ENCODE peak calls at places on chromosomes 12 and 14, in eight cellular contexts. I is retinal pigment epithelial cell, M is uterus, F is prostate gland, O is AG10803, P is A549, D is fibroblast of lung, Z is tibial nerve. B is an unnamed sample.

GRCh38 chr12:68932701-68933563 is at the start of gene CPM:
- DNase-seq in M (peak), P (peak), D (peak), Z (no peak), O (peak), I (no peak), F (peak), B (peak)

GRCh38 chr12:54587315-54587821 is 1.1 kb downstream of the PPP1R1A start:
- DNase-seq in M (peak), O (no peak), D (no peak), Z (no peak), I (no peak), P (peak), F (no peak), B (no peak)

GRCh38 chr12:904010-904414 is 45.5 kb downstream of the RAD52 start:
- DNase-seq in M (no peak), I (no peak), D (no peak), F (no peak), Z (no peak), P (no peak), O (no peak), B (no peak)

GRCh38 chr12:11687538-11687937 is 38.1 kb downstream of the ETV6 start:
- DNase-seq in M (no peak), Z (no peak), I (no peak), D (no peak), F (no peak), P (no peak), O (no peak), B (peak)

GRCh38 chr12:54019924-54020586 is 8.2 kb upstream of the HOXC6 start:
- DNase-seq in O (peak), F (no peak), M (no peak), D (no peak), I (no peak), P (no peak), Z (no peak), B (peak)

GRCh38 chr14:20811994-20812393 is 9.3 kb upstream of the RNASE1 start:
- DNase-seq in D (no peak), I (no peak), M (no peak), P (no peak), F (no peak), Z (no peak), O (no peak), B (no peak)

GRCh38 chr14:63905370-63905769 is 52.6 kb downstream of the SYNE2 start:
- DNase-seq in D (no peak), P (no peak), O (no peak), I (no peak), F (no peak), M (no peak), Z (no peak), B (no peak)

GRCh38 chr14:90805662-90806548 is 10.3 kb downstream of the TTC7B start:
- DNase-seq in P (no peak), D (peak), I (no peak), Z (no peak), M (peak), F (no peak), O (no peak), B (no peak)

GRCh38 chr12:51593539-51593938 is 2.5 kb downstream of the SCN8A start:
- DNase-seq in F (no peak), P (no peak), O (peak), Z (no peak), I (peak), D (peak), M (no peak), B (peak)

GRCh38 chr12:117900561-117900960 is 68.2 kb downstream of the KSR2 start:
- DNase-seq in O (peak), P (peak), I (no peak), M (no peak), D (peak), Z (no peak), F (no peak), B (no peak)

GRCh38 chr14:91573894-91574837 is 64.1 kb upstream of the PPP4R3A start:
- DNase-seq in I (peak), P (peak), F (peak), D (peak), O (peak), M (peak), Z (peak), B (peak)

GRCh38 chr14:88707088-88707487 is 85.7 kb downstream of the EML5 start:
- DNase-seq in F (no peak), M (no peak), Z (no peak), D (no peak), P (no peak), O (no peak), I (no peak), B (no peak)

GRCh38 chr12:78060186-78060585 is 229.5 kb downstream of the NAV3 start:
- DNase-seq in O (peak), D (peak), M (no peak), I (no peak), P (no peak), Z (no peak), F (no peak), B (peak)

GRCh38 chr12:71469235-71469873 is 29.8 kb downstream of the LGR5 start:
- DNase-seq in M (no peak), Z (no peak), P (peak), F (no peak), I (peak), D (peak), O (peak), B (peak)

GRCh38 chr14:89040438-89041244 is 216.2 kb downstream of the TTC8 start:
- DNase-seq in F (peak), D (peak), O (peak), Z (peak), P (peak), I (peak), M (peak), B (peak)

DNA sequence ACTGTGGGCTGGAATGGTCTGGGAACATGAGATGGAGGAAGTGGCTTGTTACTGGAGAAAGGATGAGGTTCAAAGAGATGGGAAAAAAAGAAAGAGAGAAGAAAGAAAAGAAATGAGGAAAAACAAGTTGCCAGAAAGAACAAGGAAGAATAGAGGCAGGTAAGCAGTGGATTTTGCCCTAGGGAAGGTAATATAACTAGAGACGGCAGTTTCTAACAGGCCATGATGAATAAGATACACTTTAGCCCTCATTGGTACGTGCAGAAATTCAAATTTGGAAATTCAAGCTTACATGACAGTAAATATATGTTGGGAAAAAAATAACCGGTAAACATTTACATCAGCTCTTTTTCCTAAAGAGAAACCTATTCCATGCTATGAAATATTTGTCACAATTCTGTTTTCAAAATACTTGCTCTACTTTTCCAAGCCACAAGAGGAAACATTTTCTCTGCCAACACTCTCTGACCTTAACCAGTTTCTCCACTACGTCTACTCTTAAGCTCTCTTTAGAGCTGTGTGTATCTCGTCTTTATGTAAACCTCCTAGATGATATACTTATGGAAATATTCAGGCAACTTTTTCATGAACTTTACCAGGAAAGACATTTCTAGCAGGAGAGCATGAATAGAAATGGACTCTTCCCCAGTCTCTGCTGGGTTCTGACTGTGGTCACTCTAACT is 268.9 kb upstream of the BTG1 start:
- DNase-seq in M (no peak), F (no peak), I (no peak), O (no peak), Z (no peak), P (no peak), D (no peak), B (no peak)
- TF ChIP-seq CTCF in M (no peak), F (no peak), I (no peak), O (no peak), Z (no peak), P (no peak), D (no peak), B (no peak)

GRCh38 chr14:97366400-97366799 is 569.2 kb downstream of the VRK1 start:
- DNase-seq in M (no peak), F (no peak), I (no peak), Z (no peak), P (no peak), O (no peak), D (no peak), B (no peak)

GRCh38 chr14:97369901-97370300 is 572.7 kb downstream of the VRK1 start:
- DNase-seq in Z (no peak), F (no peak), P (no peak), O (no peak), D (no peak), M (no peak), I (no peak), B (no peak)

GRCh38 chr14:97367278-97367677 is 570.1 kb downstream of the VRK1 start:
- DNase-seq in F (no peak), I (no peak), P (no peak), Z (no peak), D (no peak), O (no peak), M (no peak), B (no peak)

DNA sequence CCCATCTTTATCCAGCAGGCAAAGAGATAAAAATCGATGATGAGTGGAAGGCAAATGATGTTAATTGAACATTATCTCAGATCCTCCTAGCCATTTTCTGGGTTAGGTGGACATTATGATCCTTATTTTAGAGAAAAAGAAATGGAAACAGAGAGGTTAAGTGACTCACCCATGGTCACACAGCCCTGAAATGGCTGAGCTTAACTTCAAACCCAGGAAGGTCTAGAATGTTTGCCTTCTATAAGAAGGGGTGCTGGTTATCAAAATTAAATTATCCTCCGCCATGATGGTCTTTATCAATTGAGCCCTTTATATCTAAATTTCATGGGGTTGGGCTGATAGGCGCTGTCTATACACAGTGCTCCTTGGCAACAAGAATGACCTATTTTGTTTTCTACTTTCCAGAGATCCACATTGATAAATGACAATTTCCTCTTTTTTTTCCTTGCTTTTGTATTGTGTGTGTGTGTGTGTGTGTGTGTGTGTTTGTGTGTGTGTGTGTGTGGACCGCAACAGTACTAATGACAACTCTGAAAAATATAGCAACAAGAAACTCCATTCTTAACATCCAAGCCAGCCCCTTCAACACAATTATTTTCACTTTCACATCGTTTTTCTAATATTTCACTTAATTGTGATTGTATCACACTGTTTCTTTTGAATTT is 571.9 kb downstream of the VRK1 start:
- DNase-seq in I (no peak), M (no peak), F (no peak), D (no peak), O (no peak), P (no peak), Z (no peak), B (no peak)
- H3K4me3 ChIP-seq in I (no peak), M (no peak), F (no peak), D (no peak), O (no peak), P (no peak), Z (no peak), B (no peak)

GRCh38 chr12:106127289-106128126 is 11.2 kb downstream of the NUAK1 start:
- DNase-seq in M (no peak), F (no peak), O (peak), Z (no peak), P (peak), I (no peak), D (no peak), B (peak)
- TF ChIP-seq CTCF in M (no peak), F (no peak), O (peak), Z (no peak), P (no peak), I (no peak), D (no peak), B (no peak)

GRCh38 chr14:36515896-36516718 is 3.9 kb downstream of the NKX2-1 start:
- DNase-seq in M (no peak), D (peak), F (no peak), O (no peak), I (no peak), Z (no peak), P (no peak), B (no peak)
- H3K4me3 ChIP-seq in M (no peak), D (no peak), F (no peak), O (no peak), I (no peak), Z (no peak), P (no peak), B (no peak)

GRCh38 chr14:103604620-103605019 is 24.4 kb upstream of the KLC1 start:
- DNase-seq in M (no peak), Z (no peak), P (no peak), I (no peak), D (no peak), F (no peak), O (no peak), B (no peak)

GRCh38 chr14:103611215-103611614 is 17.8 kb upstream of the KLC1 start:
- DNase-seq in O (no peak), Z (no peak), I (no peak), P (no peak), M (no peak), D (no peak), F (no peak), B (no peak)

GRCh38 chr14:103607822-103608221 is 21.2 kb upstream of the KLC1 start:
- DNase-seq in P (no peak), M (no peak), I (no peak), F (no peak), D (no peak), Z (no peak), O (no peak), B (no peak)

DNA sequence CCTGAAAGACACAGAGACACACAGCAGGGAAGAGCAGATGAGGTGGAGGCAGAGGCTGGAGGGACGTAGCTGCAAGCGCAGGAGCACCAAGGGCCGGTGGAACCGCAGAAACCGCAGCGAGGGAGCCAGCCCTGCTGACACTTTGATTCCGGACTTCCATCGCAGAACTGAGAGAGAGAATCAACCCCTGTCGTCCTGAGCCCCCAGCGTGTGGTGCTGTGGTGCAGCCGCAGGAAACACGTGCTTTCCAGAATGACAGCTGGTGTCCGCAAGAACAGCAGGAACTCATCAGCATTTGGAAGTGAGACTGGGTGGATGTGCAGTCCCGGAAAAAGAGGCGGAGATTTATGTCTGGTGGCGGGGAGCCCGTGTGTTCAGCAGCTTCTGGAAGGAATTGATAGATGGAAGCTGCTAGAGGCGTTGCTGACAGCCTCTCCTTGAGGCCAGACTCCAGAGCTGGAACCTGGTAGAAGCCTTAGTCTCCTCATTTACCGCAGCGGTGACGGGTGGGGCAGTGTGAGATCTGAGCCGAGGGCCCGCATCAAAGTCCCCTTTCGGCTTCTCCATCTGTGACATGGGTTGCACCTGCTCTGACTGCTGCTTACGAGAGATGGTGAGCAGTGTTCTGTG is 21.9 kb upstream of the KLC1 start:
- DNase-seq in P (peak), D (peak), O (peak), I (no peak), F (peak), Z (peak), M (peak), B (peak)
- TF ChIP-seq CTCF in P (no peak), D (peak), O (peak), I (no peak), F (no peak), Z (no peak), M (peak), B (peak)

GRCh38 chr12:110590059-110590458 is 6.9 kb upstream of the PPTC7 start:
- DNase-seq in M (no peak), D (no peak), I (no peak), Z (no peak), O (no peak), P (no peak), F (no peak), B (no peak)

GRCh38 chr12:110581951-110582285 is 1.2 kb downstream of the PPTC7 start:
- DNase-seq in O (no peak), P (no peak), F (peak), I (no peak), Z (no peak), D (peak), M (no peak), B (no peak)

GRCh38 chr12:110582286-110583136 is 607 bp downstream of the PPTC7 start:
- DNase-seq in D (peak), I (no peak), M (peak), P (peak), F (peak), Z (peak), O (peak), B (peak)

GRCh38 chr12:110583137-110584059 is at the start of gene PPTC7:
- DNase-seq in F (peak), P (peak), M (peak), O (peak), D (peak), Z (peak), I (peak), B (peak)

GRCh38 chr12:110585231-110585799 is 2.2 kb upstream of the PPTC7 start:
- DNase-seq in M (no peak), P (no peak), I (no peak), Z (no peak), F (peak), D (peak), O (peak), B (peak)
- H3K4me3 ChIP-seq in M (no peak), P (no peak), I (no peak), Z (no peak), F (no peak), D (no peak), O (no peak), B (no peak)

DNA sequence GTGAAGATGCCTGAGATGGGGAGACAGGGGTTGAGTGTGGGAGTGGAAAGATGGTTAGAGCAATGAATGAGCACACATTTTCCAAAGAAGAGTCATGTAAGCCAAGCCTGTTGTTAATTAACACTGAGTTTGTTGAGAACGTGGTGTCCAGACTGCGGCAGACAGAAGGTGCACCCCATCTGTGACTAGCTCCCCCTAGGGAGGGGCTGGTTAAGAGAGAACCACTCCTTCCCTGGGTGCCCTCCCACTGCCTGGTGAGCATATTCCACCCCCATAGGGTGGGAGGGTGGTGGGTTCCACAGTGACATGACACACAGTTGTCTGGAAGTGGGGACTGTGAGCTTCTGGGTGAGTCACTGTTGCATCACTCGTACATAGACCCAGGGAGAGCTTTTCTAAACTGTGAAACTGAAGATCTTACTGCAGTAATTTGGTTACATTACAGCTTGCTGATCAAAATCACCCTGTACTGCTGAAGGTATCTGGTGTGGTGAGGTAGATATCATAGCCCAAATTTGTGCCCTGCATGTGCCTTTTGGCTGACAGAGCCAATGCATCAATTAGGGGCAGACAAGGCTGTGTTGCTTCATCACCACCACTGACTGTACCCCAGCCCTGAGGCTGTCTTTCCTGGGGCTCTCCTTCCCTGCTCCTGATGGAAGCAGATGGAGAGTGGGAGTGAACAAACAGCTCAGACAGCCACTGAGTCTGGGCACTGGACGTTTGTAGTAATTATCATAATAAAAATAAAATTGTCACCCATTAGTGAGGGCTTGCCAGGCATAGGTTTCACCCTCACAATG is 150.9 kb downstream of the EMP1 start:
- DNase-seq in M (no peak), I (no peak), F (no peak), D (peak), Z (peak), O (peak), P (peak), B (peak)
- TF ChIP-seq CTCF in M (no peak), I (no peak), F (no peak), D (no peak), Z (no peak), O (peak), P (peak), B (peak)

B was measured in foreskin fibroblast.